ENCODE peak calls at places on chromosomes 1 and 21, in four cellular contexts. N, C, V and D are unnamed samples.

GRCh38 chr1:185499986-185500626 is 183.1 kb upstream of the IVNS1ABP start:
- DNase-seq in V (no peak), N (peak), C (no peak), D (no peak)

GRCh38 chr1:41537788-41538351 is 53.4 kb upstream of the EDN2 start:
- DNase-seq in N (peak), C (peak), V (no peak), D (no peak)

GRCh38 chr1:43882763-43883162 is 50.8 kb upstream of the ARTN start:
- DNase-seq in N (no peak), V (no peak), C (no peak), D (no peak)

GRCh38 chr1:65055754-65056153 is 89.4 kb upstream of the JAK1 start:
- DNase-seq in C (no peak), N (no peak), V (peak), D (no peak)

GRCh38 chr1:94609619-94610018 is 68.1 kb upstream of the F3 start:
- DNase-seq in C (no peak), V (no peak), N (no peak), D (no peak)

GRCh38 chr21:24693779-24694178 is 913.5 kb downstream of the MRPL39 start:
- DNase-seq in C (no peak), N (no peak), V (no peak), D (no peak)

GRCh38 chr1:223007935-223008334 is 135.1 kb downstream of the TLR5 start:
- DNase-seq in V (no peak), N (no peak), C (no peak), D (no peak)

GRCh38 chr1:153032677-153033308 is 1.8 kb downstream of the SPRR1B start:
- DNase-seq in V (peak), N (peak), C (peak), D (no peak)

GRCh38 chr1:67674260-67675011 is 10.6 kb upstream of the GADD45A start:
- DNase-seq in C (peak), V (no peak), N (peak), D (no peak)

GRCh38 chr1:92323473-92324453 is 24.9 kb downstream of the RPAP2 start:
- DNase-seq in C (no peak), V (no peak), N (no peak), D (no peak)

GRCh38 chr1:35656863-35657232 is 15.5 kb upstream of the PSMB2 start:
- DNase-seq in N (peak), C (no peak), V (no peak), D (no peak)

GRCh38 chr21:31865429-31865970 is 7.3 kb upstream of the HUNK start:
- DNase-seq in C (no peak), N (no peak), V (no peak), D (no peak)

GRCh38 chr1:114695430-114696093 is at the start of gene AMPD1:
- DNase-seq in V (no peak), C (no peak), N (peak), D (no peak)

GRCh38 chr1:110384581-110385321 is 6.1 kb downstream of the SLC16A4 start:
- DNase-seq in V (peak), C (no peak), N (no peak), D (no peak)

GRCh38 chr1:2195785-2196184 is 1.2 kb upstream of the FAAP20 start:
- DNase-seq in V (no peak), N (no peak), C (no peak), D (no peak)

GRCh38 chr1:8641317-8641997 is 176.0 kb downstream of the RERE start:
- DNase-seq in C (no peak), V (no peak), N (no peak), D (no peak)

GRCh38 chr1:93715529-93716126 is 34.0 kb upstream of the BCAR3 start:
- DNase-seq in V (no peak), N (peak), C (peak), D (no peak)

GRCh38 chr21:33403128-33403785 is at the start of gene IFNGR2:
- DNase-seq in N (no peak), C (peak), V (peak), D (peak)

GRCh38 chr1:169711469-169712308 is at the start of gene SELL:
- DNase-seq in C (peak), N (peak), V (peak), D (peak)
- TF ChIP-seq POLR2A in C (no peak), N (no peak), V (no peak), D (no peak)

DNA sequence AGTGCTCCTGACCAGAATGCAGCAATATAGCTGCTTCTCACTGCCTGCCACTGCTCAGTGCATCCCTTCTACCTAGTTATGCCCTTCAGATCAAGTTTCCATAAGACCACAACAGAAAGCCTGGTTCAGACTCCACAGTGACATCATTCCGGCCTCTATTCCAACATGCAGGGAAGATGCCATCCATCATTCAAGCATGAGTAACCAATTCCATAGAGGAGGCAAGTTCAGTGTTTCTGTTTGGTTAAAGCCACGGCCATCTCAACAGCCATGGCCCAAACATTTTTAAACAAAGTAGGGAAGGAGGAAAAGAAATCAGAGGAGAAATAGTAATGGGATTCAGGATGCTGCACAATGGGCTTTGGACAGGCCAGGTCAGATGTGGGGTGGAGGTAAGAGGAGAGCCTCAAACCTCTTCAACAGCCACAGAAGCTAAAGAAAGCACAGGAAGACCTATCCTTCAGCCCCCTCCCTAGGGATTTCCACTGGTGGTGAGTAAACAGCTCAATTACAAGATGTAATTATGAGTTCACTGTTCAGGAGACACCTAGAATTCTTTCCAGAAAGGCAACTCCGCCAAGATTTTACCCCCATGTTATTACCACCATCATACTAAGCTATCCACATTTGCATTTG is 484.9 kb downstream of the SETD4 start:
- DNase-seq in V (no peak), N (peak), C (no peak), D (no peak)
- TF ChIP-seq POLR2A in V (no peak), N (no peak), C (no peak), D (no peak)

GRCh38 chr1:7192453-7192852 is 407.2 kb downstream of the CAMTA1 start:
- DNase-seq in C (no peak), V (no peak), N (no peak), D (no peak)

GRCh38 chr1:7187121-7187510 is 401.9 kb downstream of the CAMTA1 start:
- DNase-seq in V (no peak), N (no peak), C (no peak), D (no peak)

GRCh38 chr1:7185721-7186120 is 400.5 kb downstream of the CAMTA1 start:
- DNase-seq in N (no peak), V (no peak), C (no peak), D (no peak)

GRCh38 chr1:7186382-7187120 is 401.3 kb downstream of the CAMTA1 start:
- DNase-seq in C (no peak), N (no peak), V (no peak), D (no peak)

DNA sequence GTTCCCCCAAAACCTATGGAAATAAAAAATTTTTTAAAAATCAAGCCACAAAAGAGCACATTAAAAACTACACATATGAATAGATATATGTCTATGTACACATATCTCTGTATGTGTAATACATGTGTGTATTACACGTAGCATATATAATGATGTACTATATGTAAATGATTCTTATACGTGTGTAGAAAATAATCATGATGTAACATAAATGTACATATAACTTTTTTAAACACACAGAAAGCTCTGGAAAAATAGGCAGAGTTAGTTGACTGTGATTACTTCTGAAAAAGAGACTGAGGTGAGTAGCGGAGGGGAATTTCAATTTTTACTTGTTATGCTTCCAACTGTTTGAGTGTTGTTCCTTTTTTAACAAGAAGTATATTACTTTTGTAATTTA is 405.0 kb downstream of the CAMTA1 start:
- DNase-seq in V (no peak), N (no peak), C (no peak), D (no peak)
- TF ChIP-seq POLR2A in V (no peak), N (no peak), C (no peak), D (no peak)

GRCh38 chr1:55212349-55213028 is 2.7 kb downstream of the USP24 start:
- DNase-seq in V (peak), N (no peak), C (no peak), D (no peak)

GRCh38 chr1:55214903-55215193 is 316 bp downstream of the USP24 start:
- DNase-seq in V (peak), N (peak), C (peak), D (no peak)

GRCh38 chr1:55213029-55213884 is 1.9 kb downstream of the USP24 start:
- DNase-seq in N (no peak), C (no peak), V (peak), D (no peak)

GRCh38 chr1:55214214-55214902 is 806 bp downstream of the USP24 start:
- DNase-seq in N (no peak), V (peak), C (peak), D (no peak)

DNA sequence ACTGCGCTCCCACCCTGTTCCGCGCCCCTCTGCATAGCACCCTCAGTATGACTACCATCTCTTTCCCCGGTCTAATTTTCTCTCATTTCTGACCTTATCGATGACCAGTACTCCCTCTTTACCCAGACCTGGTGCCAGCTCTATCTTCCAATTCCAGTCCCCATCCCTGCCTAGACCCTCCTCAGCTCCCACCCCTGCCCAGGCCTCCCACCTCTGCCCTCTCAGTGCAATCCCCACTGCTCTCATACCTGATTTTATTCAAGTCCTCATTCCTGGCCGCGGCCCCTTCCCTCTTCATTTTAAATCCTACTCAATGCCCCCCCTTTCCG is 1.3 kb downstream of the USP24 start:
- DNase-seq in C (no peak), V (no peak), N (no peak), D (no peak)
- TF ChIP-seq POLR2A in C (no peak), V (no peak), N (no peak), D (no peak)

GRCh38 chr1:156076609-156077429 is 5.4 kb downstream of the MEX3A start:
- DNase-seq in N (no peak), C (no peak), V (no peak), D (peak)
- TF ChIP-seq POLR2A in N (no peak), C (no peak), V (no peak), D (peak)

DNA sequence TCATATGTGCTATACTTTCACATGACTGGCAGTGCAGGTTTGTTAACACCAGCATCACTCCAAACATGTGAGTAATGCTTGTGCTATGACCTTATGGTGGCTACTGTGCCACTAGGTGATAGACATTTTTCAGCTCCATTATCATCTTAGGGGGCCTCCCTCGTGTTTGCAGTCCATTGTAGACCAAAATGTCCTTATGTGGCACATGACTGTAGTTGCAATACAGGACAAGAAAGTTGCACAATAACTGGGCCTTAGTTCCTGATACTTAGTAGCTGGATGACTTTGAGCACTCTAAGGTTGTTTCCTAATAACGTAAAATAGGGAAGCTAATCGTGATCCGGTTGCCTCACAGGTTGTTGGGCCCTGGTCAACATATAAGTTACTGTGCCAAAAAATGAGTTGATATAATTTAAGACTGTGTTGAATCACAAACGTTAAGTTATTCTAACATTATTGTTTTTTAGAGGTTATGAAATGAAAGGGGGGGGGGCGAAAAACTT is 511 bp upstream of the SNX27 start:
- DNase-seq in V (peak), C (peak), N (peak), D (no peak)
- TF ChIP-seq POLR2A in V (no peak), C (no peak), N (no peak), D (no peak)

GRCh38 chr1:5125208-5125607 is 470.8 kb downstream of the AJAP1 start:
- DNase-seq in V (no peak), C (no peak), N (no peak), D (no peak)

GRCh38 chr1:5129746-5130355 is 475.4 kb downstream of the AJAP1 start:
- DNase-seq in N (no peak), V (no peak), C (no peak), D (no peak)
- TF ChIP-seq POLR2A in N (no peak), V (no peak), C (no peak), D (no peak)

GRCh38 chr1:22025368-22026154 is 24.1 kb downstream of the CELA3A start:
- DNase-seq in V (peak), C (peak), N (peak), D (peak)
- TF ChIP-seq POLR2A in V (peak), C (peak), N (peak), D (peak)